ENCODE peak calls at places on chromosomes 16 and 17, in seven cellular contexts. U is activated naive CD4-positive, alpha-beta T cell; E is activated CD4-positive, alpha-beta T cell treated with anti-CD3 and anti-CD28 coated beads for 48 hours; K is GM23338; N is endothelial cell; A is AG08395; V is hippocampal formation. C is an unnamed sample.

GRCh38 chr16:68070811-68071546 is 14.2 kb upstream of the NFATC3 start:
- DNase-seq in V (no peak), U (no peak), K (no peak), N (no peak), A (no peak), E (peak; percentile 49), C (no peak)

GRCh38 chr16:83011939-83012338 is 385.2 kb downstream of the CDH13 start:
- DNase-seq in A (no peak), N (no peak), V (no peak), K (no peak), E (no peak), U (no peak), C (no peak)

GRCh38 chr16:67966549-67967182 is 1.8 kb downstream of the SLC12A4 start:
- DNase-seq in V (no peak), E (no peak), U (no peak), N (no peak), K (peak; percentile 52), A (peak; percentile 80), C (no peak)

GRCh38 chr17:78013683-78014467 is 55.4 kb downstream of the TNRC6C start:
- DNase-seq in V (peak; percentile 86), U (peak; percentile 10), N (peak; percentile 49), E (peak; percentile 55), K (peak; percentile 83), A (peak; percentile 70), C (no peak)

GRCh38 chr16:87086156-87086555 is 231.0 kb downstream of the C16orf95 start:
- DNase-seq in A (peak; percentile 70), E (no peak), V (no peak), N (no peak), K (no peak), U (no peak), C (no peak)

GRCh38 chr17:33127706-33128105 is 136.1 kb downstream of the SPACA3 start:
- DNase-seq in K (no peak), U (no peak), V (no peak), E (no peak), A (no peak), N (no peak), C (no peak)

GRCh38 chr16:70768205-70768580 is 32.8 kb downstream of the VAC14 start:
- DNase-seq in A (peak; percentile 52), N (no peak), K (no peak), E (no peak), U (no peak), V (no peak), C (no peak)

GRCh38 chr16:75482434-75483205 is 12.6 kb downstream of the CHST6 start:
- DNase-seq in V (no peak), K (no peak), E (no peak), U (no peak), N (no peak), A (no peak), C (no peak)

GRCh38 chr17:2111691-2112090 is 56.8 kb downstream of the HIC1 start:
- DNase-seq in V (no peak), A (no peak), N (no peak), U (no peak), K (no peak), E (no peak), C (no peak)

GRCh38 chr17:30821751-30822723 is 2.5 kb downstream of the CRLF3 start:
- DNase-seq in E (no peak), K (peak; percentile 23), N (no peak), U (no peak), A (no peak), V (peak; percentile 45), C (no peak)

GRCh38 chr17:36183001-36183810 is 6.8 kb upstream of the TBC1D3B start:
- DNase-seq in U (no peak), N (peak; percentile 81), K (peak; percentile 92), A (peak; percentile 92), V (no peak), E (peak; percentile 22), C (peak; percentile 68)

GRCh38 chr17:39867891-39868553 is at the start of gene ZPBP2:
- DNase-seq in E (peak; percentile 72), A (no peak), K (peak; percentile 58), N (no peak), U (no peak), V (no peak), C (no peak)

GRCh38 chr16:84874004-84874435 is 54.2 kb downstream of the CRISPLD2 start:
- DNase-seq in A (no peak), E (no peak), V (no peak), K (no peak), N (no peak), U (no peak), C (no peak)

GRCh38 chr16:17362191-17362590 is 108.6 kb downstream of the XYLT1 start:
- DNase-seq in N (no peak), U (no peak), V (no peak), K (no peak), A (no peak), E (no peak), C (no peak)

GRCh38 chr16:68232335-68232734 is 3.6 kb downstream of the ESRP2 start:
- DNase-seq in A (no peak), K (no peak), V (no peak), N (no peak), U (no peak), E (no peak), C (no peak)

GRCh38 chr16:48235556-48236136 is 8.5 kb upstream of the LONP2 start:
- DNase-seq in V (no peak), N (no peak), K (no peak), A (no peak), E (no peak), U (no peak), C (no peak)

GRCh38 chr17:7932483-7932891 is 481 bp downstream of the CNTROB start:
- DNase-seq in A (peak; percentile 46), V (no peak), U (no peak), K (peak; percentile 65), E (peak; percentile 41), N (no peak), C (peak; percentile 34)

C was measured in breast epithelium.